ENCODE peak calls at places on chromosome 7, in eight cellular contexts. One of them, this sample, is unnamed.

GRCh38 chr7:154345093-154345492 is 292.9 kb downstream of the DPP6 start:
- DNase-seq in hippocampal formation: no peak
- DNase-seq in activated naive CD4-positive, alpha-beta T cell treated with anti-CD3 and anti-CD28 coated beads for 36 hours: no peak
- DNase-seq in stromal cell of bone marrow: no peak
- DNase-seq in midbrain: no peak
- DNase-seq in anterior cingulate cortex: no peak
- DNase-seq in CD8-positive, alpha-beta T cell: no peak
- DNase-seq in NCI-H2081: no peak
- DNase-seq in this sample: no peak

GRCh38 chr7:6934981-6935380 is 108.9 kb upstream of the CCZ1B start:
- DNase-seq in anterior cingulate cortex: no peak
- DNase-seq in midbrain: no peak
- DNase-seq in stromal cell of bone marrow: no peak
- DNase-seq in hippocampal formation: no peak
- DNase-seq in NCI-H2081: no peak
- DNase-seq in CD8-positive, alpha-beta T cell: no peak
- DNase-seq in activated naive CD4-positive, alpha-beta T cell treated with anti-CD3 and anti-CD28 coated beads for 36 hours: no peak
- DNase-seq in this sample: no peak

GRCh38 chr7:87356448-87356847 is 11.0 kb downstream of the CROT start:
- DNase-seq in anterior cingulate cortex: no peak
- DNase-seq in NCI-H2081: no peak
- DNase-seq in stromal cell of bone marrow: no peak
- DNase-seq in hippocampal formation: no peak
- DNase-seq in activated naive CD4-positive, alpha-beta T cell treated with anti-CD3 and anti-CD28 coated beads for 36 hours: no peak
- DNase-seq in CD8-positive, alpha-beta T cell: no peak
- DNase-seq in midbrain: no peak
- DNase-seq in this sample: no peak

GRCh38 chr7:105353752-105354328 is 34.9 kb downstream of the SRPK2 start:
- DNase-seq in NCI-H2081: no peak
- DNase-seq in hippocampal formation: no peak
- DNase-seq in midbrain: no peak
- DNase-seq in activated naive CD4-positive, alpha-beta T cell treated with anti-CD3 and anti-CD28 coated beads for 36 hours: no peak
- DNase-seq in anterior cingulate cortex: no peak
- DNase-seq in CD8-positive, alpha-beta T cell: no peak
- DNase-seq in stromal cell of bone marrow: peak; percentile 24
- DNase-seq in this sample: peak; percentile 45

GRCh38 chr7:81780914-81781693 is 11.3 kb upstream of the HGF start:
- DNase-seq in stromal cell of bone marrow: no peak
- DNase-seq in NCI-H2081: no peak
- DNase-seq in CD8-positive, alpha-beta T cell: no peak
- DNase-seq in activated naive CD4-positive, alpha-beta T cell treated with anti-CD3 and anti-CD28 coated beads for 36 hours: no peak
- DNase-seq in anterior cingulate cortex: no peak
- DNase-seq in midbrain: no peak
- DNase-seq in hippocampal formation: no peak
- DNase-seq in this sample: no peak

GRCh38 chr7:105268511-105269392 is 120.0 kb downstream of the SRPK2 start:
- DNase-seq in hippocampal formation: no peak
- DNase-seq in midbrain: peak; percentile 78
- DNase-seq in stromal cell of bone marrow: peak; percentile 53
- DNase-seq in anterior cingulate cortex: no peak
- DNase-seq in CD8-positive, alpha-beta T cell: no peak
- DNase-seq in activated naive CD4-positive, alpha-beta T cell treated with anti-CD3 and anti-CD28 coated beads for 36 hours: peak; percentile 14
- DNase-seq in NCI-H2081: peak; percentile 70
- DNase-seq in this sample: peak; percentile 51

GRCh38 chr7:156903232-156903909 is 10.4 kb upstream of the LMBR1 start:
- DNase-seq in CD8-positive, alpha-beta T cell: peak; percentile 23
- DNase-seq in midbrain: no peak
- DNase-seq in NCI-H2081: no peak
- DNase-seq in activated naive CD4-positive, alpha-beta T cell treated with anti-CD3 and anti-CD28 coated beads for 36 hours: peak; percentile 24
- DNase-seq in stromal cell of bone marrow: no peak
- DNase-seq in hippocampal formation: no peak
- DNase-seq in anterior cingulate cortex: no peak
- DNase-seq in this sample: peak; percentile 75

GRCh38 chr7:92695308-92696261 is 105.4 kb upstream of the FAM133B start:
- DNase-seq in NCI-H2081: peak; percentile 34
- DNase-seq in CD8-positive, alpha-beta T cell: no peak
- DNase-seq in activated naive CD4-positive, alpha-beta T cell treated with anti-CD3 and anti-CD28 coated beads for 36 hours: no peak
- DNase-seq in hippocampal formation: peak; percentile 43
- DNase-seq in stromal cell of bone marrow: peak; percentile 78
- DNase-seq in midbrain: peak; percentile 51
- DNase-seq in anterior cingulate cortex: no peak
- DNase-seq in this sample: peak; percentile 65

GRCh38 chr7:127089146-127089545 is 163.6 kb downstream of the GRM8 start:
- DNase-seq in CD8-positive, alpha-beta T cell: no peak
- DNase-seq in anterior cingulate cortex: peak; percentile 18
- DNase-seq in stromal cell of bone marrow: no peak
- DNase-seq in NCI-H2081: no peak
- DNase-seq in midbrain: no peak
- DNase-seq in hippocampal formation: no peak
- DNase-seq in activated naive CD4-positive, alpha-beta T cell treated with anti-CD3 and anti-CD28 coated beads for 36 hours: no peak
- DNase-seq in this sample: no peak

GRCh38 chr7:30923774-30924413 is 12.2 kb downstream of the AQP1 start:
- DNase-seq in midbrain: no peak
- DNase-seq in hippocampal formation: no peak
- DNase-seq in stromal cell of bone marrow: no peak
- DNase-seq in NCI-H2081: no peak
- DNase-seq in anterior cingulate cortex: no peak
- DNase-seq in activated naive CD4-positive, alpha-beta T cell treated with anti-CD3 and anti-CD28 coated beads for 36 hours: peak; percentile 1
- DNase-seq in CD8-positive, alpha-beta T cell: no peak
- DNase-seq in this sample: no peak

GRCh38 chr7:127437772-127438330 is 45.3 kb upstream of the ZNF800 start:
- DNase-seq in hippocampal formation: no peak
- DNase-seq in midbrain: no peak
- DNase-seq in stromal cell of bone marrow: peak; percentile 54
- DNase-seq in anterior cingulate cortex: no peak
- DNase-seq in activated naive CD4-positive, alpha-beta T cell treated with anti-CD3 and anti-CD28 coated beads for 36 hours: no peak
- DNase-seq in CD8-positive, alpha-beta T cell: no peak
- DNase-seq in NCI-H2081: no peak
- DNase-seq in this sample: peak; percentile 71

GRCh38 chr7:30224511-30225031 is 59.8 kb upstream of the ZNRF2 start:
- DNase-seq in CD8-positive, alpha-beta T cell: no peak
- DNase-seq in NCI-H2081: no peak
- DNase-seq in activated naive CD4-positive, alpha-beta T cell treated with anti-CD3 and anti-CD28 coated beads for 36 hours: no peak
- DNase-seq in hippocampal formation: no peak
- DNase-seq in midbrain: no peak
- DNase-seq in anterior cingulate cortex: no peak
- DNase-seq in stromal cell of bone marrow: peak; percentile 76
- DNase-seq in this sample: peak; percentile 88

GRCh38 chr7:95718556-95719410 is 53.6 kb upstream of the DYNC1I1 start:
- DNase-seq in midbrain: peak; percentile 21
- DNase-seq in NCI-H2081: peak; percentile 68
- DNase-seq in stromal cell of bone marrow: no peak
- DNase-seq in anterior cingulate cortex: no peak
- DNase-seq in hippocampal formation: no peak
- DNase-seq in activated naive CD4-positive, alpha-beta T cell treated with anti-CD3 and anti-CD28 coated beads for 36 hours: no peak
- DNase-seq in CD8-positive, alpha-beta T cell: no peak
- DNase-seq in this sample: peak; percentile 9

GRCh38 chr7:45717537-45718235 is 143.5 kb downstream of the ADCY1 start:
- DNase-seq in NCI-H2081: no peak
- DNase-seq in midbrain: no peak
- DNase-seq in CD8-positive, alpha-beta T cell: no peak
- DNase-seq in stromal cell of bone marrow: no peak
- DNase-seq in hippocampal formation: no peak
- DNase-seq in activated naive CD4-positive, alpha-beta T cell treated with anti-CD3 and anti-CD28 coated beads for 36 hours: no peak
- DNase-seq in anterior cingulate cortex: no peak
- DNase-seq in this sample: no peak

GRCh38 chr7:74430961-74431466 is 22.7 kb upstream of the GTF2IRD1 start:
- DNase-seq in stromal cell of bone marrow: no peak
- DNase-seq in anterior cingulate cortex: peak; percentile 39
- DNase-seq in CD8-positive, alpha-beta T cell: no peak
- DNase-seq in hippocampal formation: no peak
- DNase-seq in midbrain: peak; percentile 60
- DNase-seq in NCI-H2081: peak; percentile 41
- DNase-seq in activated naive CD4-positive, alpha-beta T cell treated with anti-CD3 and anti-CD28 coated beads for 36 hours: no peak
- DNase-seq in this sample: no peak

GRCh38 chr7:12965767-12966166 is 278.3 kb downstream of the ARL4A start:
- DNase-seq in anterior cingulate cortex: no peak
- DNase-seq in CD8-positive, alpha-beta T cell: no peak
- DNase-seq in hippocampal formation: no peak
- DNase-seq in activated naive CD4-positive, alpha-beta T cell treated with anti-CD3 and anti-CD28 coated beads for 36 hours: no peak
- DNase-seq in midbrain: no peak
- DNase-seq in NCI-H2081: no peak
- DNase-seq in stromal cell of bone marrow: no peak
- DNase-seq in this sample: no peak

GRCh38 chr7:47000561-47000960 is 581.4 kb downstream of the TNS3 start:
- DNase-seq in NCI-H2081: no peak
- DNase-seq in CD8-positive, alpha-beta T cell: no peak
- DNase-seq in stromal cell of bone marrow: no peak
- DNase-seq in activated naive CD4-positive, alpha-beta T cell treated with anti-CD3 and anti-CD28 coated beads for 36 hours: no peak
- DNase-seq in anterior cingulate cortex: no peak
- DNase-seq in midbrain: no peak
- DNase-seq in hippocampal formation: no peak
- DNase-seq in this sample: no peak

GRCh38 chr7:2587713-2588112 is 28.9 kb downstream of the IQCE start:
- DNase-seq in activated naive CD4-positive, alpha-beta T cell treated with anti-CD3 and anti-CD28 coated beads for 36 hours: no peak
- DNase-seq in stromal cell of bone marrow: no peak
- DNase-seq in NCI-H2081: no peak
- DNase-seq in CD8-positive, alpha-beta T cell: no peak
- DNase-seq in hippocampal formation: no peak
- DNase-seq in midbrain: no peak
- DNase-seq in anterior cingulate cortex: no peak
- DNase-seq in this sample: no peak

GRCh38 chr7:95594185-95594584 is 2.1 kb downstream of the PDK4 start:
- DNase-seq in stromal cell of bone marrow: no peak
- DNase-seq in CD8-positive, alpha-beta T cell: no peak
- DNase-seq in NCI-H2081: no peak
- DNase-seq in midbrain: peak; percentile 46
- DNase-seq in anterior cingulate cortex: no peak
- DNase-seq in hippocampal formation: no peak
- DNase-seq in activated naive CD4-positive, alpha-beta T cell treated with anti-CD3 and anti-CD28 coated beads for 36 hours: no peak
- DNase-seq in this sample: no peak

GRCh38 chr7:18096087-18096486 is 68.4 kb upstream of the PRPS1L1 start:
- DNase-seq in CD8-positive, alpha-beta T cell: no peak
- DNase-seq in activated naive CD4-positive, alpha-beta T cell treated with anti-CD3 and anti-CD28 coated beads for 36 hours: no peak
- DNase-seq in NCI-H2081: no peak
- DNase-seq in anterior cingulate cortex: no peak
- DNase-seq in midbrain: no peak
- DNase-seq in stromal cell of bone marrow: no peak
- DNase-seq in hippocampal formation: no peak
- DNase-seq in this sample: no peak

GRCh38 chr7:55046582-55047347 is 27.9 kb downstream of the EGFR start:
- DNase-seq in stromal cell of bone marrow: no peak
- DNase-seq in midbrain: no peak
- DNase-seq in activated naive CD4-positive, alpha-beta T cell treated with anti-CD3 and anti-CD28 coated beads for 36 hours: no peak
- DNase-seq in anterior cingulate cortex: no peak
- DNase-seq in NCI-H2081: no peak
- DNase-seq in hippocampal formation: no peak
- DNase-seq in CD8-positive, alpha-beta T cell: no peak
- DNase-seq in this sample: no peak

GRCh38 chr7:75905785-75906604 is 9.0 kb upstream of the POR start:
- DNase-seq in midbrain: peak; percentile 79
- DNase-seq in hippocampal formation: peak; percentile 37
- DNase-seq in stromal cell of bone marrow: peak; percentile 83
- DNase-seq in anterior cingulate cortex: peak; percentile 67
- DNase-seq in activated naive CD4-positive, alpha-beta T cell treated with anti-CD3 and anti-CD28 coated beads for 36 hours: no peak
- DNase-seq in NCI-H2081: peak; percentile 48
- DNase-seq in CD8-positive, alpha-beta T cell: no peak
- DNase-seq in this sample: peak; percentile 40

GRCh38 chr7:79459381-79459780 is 5.9 kb upstream of the MAGI2 start:
- DNase-seq in hippocampal formation: no peak
- DNase-seq in anterior cingulate cortex: no peak
- DNase-seq in activated naive CD4-positive, alpha-beta T cell treated with anti-CD3 and anti-CD28 coated beads for 36 hours: no peak
- DNase-seq in midbrain: no peak
- DNase-seq in NCI-H2081: no peak
- DNase-seq in CD8-positive, alpha-beta T cell: no peak
- DNase-seq in stromal cell of bone marrow: peak; percentile 91
- DNase-seq in this sample: no peak

GRCh38 chr7:41298343-41298875 is 404.5 kb downstream of the INHBA start:
- DNase-seq in activated naive CD4-positive, alpha-beta T cell treated with anti-CD3 and anti-CD28 coated beads for 36 hours: no peak
- DNase-seq in stromal cell of bone marrow: no peak
- DNase-seq in CD8-positive, alpha-beta T cell: no peak
- DNase-seq in anterior cingulate cortex: no peak
- DNase-seq in midbrain: no peak
- DNase-seq in NCI-H2081: no peak
- DNase-seq in hippocampal formation: no peak
- DNase-seq in this sample: no peak

GRCh38 chr7:68576366-68576765 is 1021.9 kb upstream of the AUTS2 start:
- DNase-seq in NCI-H2081: no peak
- DNase-seq in anterior cingulate cortex: no peak
- DNase-seq in hippocampal formation: no peak
- DNase-seq in midbrain: no peak
- DNase-seq in activated naive CD4-positive, alpha-beta T cell treated with anti-CD3 and anti-CD28 coated beads for 36 hours: no peak
- DNase-seq in stromal cell of bone marrow: no peak
- DNase-seq in CD8-positive, alpha-beta T cell: no peak
- DNase-seq in this sample: no peak

GRCh38 chr7:46738713-46739220 is 817.7 kb upstream of the IGFBP3 start:
- DNase-seq in hippocampal formation: no peak
- DNase-seq in midbrain: no peak
- DNase-seq in CD8-positive, alpha-beta T cell: no peak
- DNase-seq in stromal cell of bone marrow: no peak
- DNase-seq in anterior cingulate cortex: no peak
- DNase-seq in NCI-H2081: no peak
- DNase-seq in activated naive CD4-positive, alpha-beta T cell treated with anti-CD3 and anti-CD28 coated beads for 36 hours: no peak
- DNase-seq in this sample: no peak

GRCh38 chr7:2760098-2760889 is 72.3 kb downstream of the AMZ1 start:
- DNase-seq in hippocampal formation: no peak
- DNase-seq in NCI-H2081: no peak
- DNase-seq in anterior cingulate cortex: no peak
- DNase-seq in midbrain: peak; percentile 43
- DNase-seq in CD8-positive, alpha-beta T cell: no peak
- DNase-seq in activated naive CD4-positive, alpha-beta T cell treated with anti-CD3 and anti-CD28 coated beads for 36 hours: peak; percentile 20
- DNase-seq in stromal cell of bone marrow: no peak
- DNase-seq in this sample: peak; percentile 71

GRCh38 chr7:36400606-36401005 is 10.9 kb downstream of the ANLN start:
- DNase-seq in hippocampal formation: no peak
- DNase-seq in activated naive CD4-positive, alpha-beta T cell treated with anti-CD3 and anti-CD28 coated beads for 36 hours: no peak
- DNase-seq in NCI-H2081: no peak
- DNase-seq in anterior cingulate cortex: no peak
- DNase-seq in stromal cell of bone marrow: no peak
- DNase-seq in CD8-positive, alpha-beta T cell: no peak
- DNase-seq in midbrain: no peak
- DNase-seq in this sample: no peak

GRCh38 chr7:75596727-75597614 is 104.9 kb downstream of the SPDYE5 start:
- DNase-seq in NCI-H2081: no peak
- DNase-seq in midbrain: no peak
- DNase-seq in activated naive CD4-positive, alpha-beta T cell treated with anti-CD3 and anti-CD28 coated beads for 36 hours: no peak
- DNase-seq in hippocampal formation: no peak
- DNase-seq in stromal cell of bone marrow: no peak
- DNase-seq in anterior cingulate cortex: no peak
- DNase-seq in CD8-positive, alpha-beta T cell: no peak
- DNase-seq in this sample: peak; percentile 90

GRCh38 chr7:27098493-27099223 is 2.9 kb upstream of the HOXA1 start:
- DNase-seq in hippocampal formation: no peak
- DNase-seq in midbrain: no peak
- DNase-seq in anterior cingulate cortex: no peak
- DNase-seq in activated naive CD4-positive, alpha-beta T cell treated with anti-CD3 and anti-CD28 coated beads for 36 hours: no peak
- DNase-seq in stromal cell of bone marrow: peak; percentile 63
- DNase-seq in NCI-H2081: peak; percentile 43
- DNase-seq in CD8-positive, alpha-beta T cell: no peak
- DNase-seq in this sample: no peak

GRCh38 chr7:106462365-106462859 is 177.6 kb upstream of the NAMPT start:
- DNase-seq in anterior cingulate cortex: no peak
- DNase-seq in NCI-H2081: peak; percentile 20
- DNase-seq in activated naive CD4-positive, alpha-beta T cell treated with anti-CD3 and anti-CD28 coated beads for 36 hours: peak; percentile 29
- DNase-seq in stromal cell of bone marrow: peak; percentile 32
- DNase-seq in CD8-positive, alpha-beta T cell: no peak
- DNase-seq in hippocampal formation: no peak
- DNase-seq in midbrain: peak; percentile 56
- DNase-seq in this sample: peak; percentile 50

GRCh38 chr7:106381252-106381651 is 96.5 kb upstream of the NAMPT start:
- DNase-seq in stromal cell of bone marrow: no peak
- DNase-seq in CD8-positive, alpha-beta T cell: no peak
- DNase-seq in activated naive CD4-positive, alpha-beta T cell treated with anti-CD3 and anti-CD28 coated beads for 36 hours: no peak
- DNase-seq in anterior cingulate cortex: no peak
- DNase-seq in midbrain: no peak
- DNase-seq in NCI-H2081: no peak
- DNase-seq in hippocampal formation: no peak
- DNase-seq in this sample: no peak

This sample was measured in A172.